ENCODE peak calls at places on chromosome 16, in four cellular contexts. E, P, H and G are unnamed samples.

GRCh38 chr16:84840687-84841627 is 21.2 kb downstream of the CRISPLD2 start:
- DNase-seq in E (no peak), P (no peak), H (no peak), G (peak)

GRCh38 chr16:57667526-57668258 is 414 bp upstream of the ADGRG3 start:
- DNase-seq in E (peak), P (peak), H (no peak), G (peak)

GRCh38 chr16:85172465-85173071 is 60.3 kb upstream of the CIBAR2 start:
- DNase-seq in E (peak), P (peak), H (no peak), G (peak)

GRCh38 chr16:11251525-11252481 is 4.2 kb downstream of the SOCS1 start:
- DNase-seq in E (no peak), P (no peak), H (no peak), G (no peak)

GRCh38 chr16:50547340-50547865 is 793 bp upstream of the NKD1 start:
- DNase-seq in E (peak), P (peak), H (peak), G (peak)

GRCh38 chr16:68658258-68658973 is 13.3 kb downstream of the CDH3 start:
- DNase-seq in E (no peak), P (no peak), H (no peak), G (no peak)

GRCh38 chr16:87461466-87461975 is 31.3 kb downstream of the ZCCHC14 start:
- DNase-seq in E (peak), P (peak), H (no peak), G (no peak)

GRCh38 chr16:29678691-29679267 is at the start of gene QPRT:
- DNase-seq in E (peak), P (peak), H (no peak), G (peak)

GRCh38 chr16:14401839-14402115 is 228.3 kb downstream of the PARN start:
- DNase-seq in E (no peak), P (no peak), H (no peak), G (no peak)

GRCh38 chr16:28110479-28110878 is 47.0 kb upstream of the GSG1L start:
- DNase-seq in E (no peak), P (no peak), H (no peak), G (no peak)

GRCh38 chr16:69479806-69480205 is 55.4 kb downstream of the CYB5B start:
- DNase-seq in E (no peak), P (no peak), H (no peak), G (no peak)

GRCh38 chr16:19733551-19733950 is 15.5 kb downstream of the IQCK start:
- DNase-seq in E (no peak), P (no peak), H (no peak), G (no peak)

GRCh38 chr16:75379911-75380847 is 53.1 kb downstream of the CFDP1 start:
- DNase-seq in E (no peak), P (no peak), H (peak), G (no peak)

GRCh38 chr16:1364510-1364909 is 12.8 kb downstream of the GNPTG start:
- DNase-seq in E (no peak), P (no peak), H (no peak), G (no peak)

GRCh38 chr16:7285520-7285919 is 47.1 kb upstream of the RBFOX1 start:
- DNase-seq in E (no peak), P (no peak), H (no peak), G (no peak)

GRCh38 chr16:47016700-47017133 is 43.2 kb upstream of the DNAJA2 start:
- DNase-seq in E (no peak), P (no peak), H (peak), G (no peak)

GRCh38 chr16:9092963-9093477 is 1.6 kb downstream of the HAPSTR1 start:
- DNase-seq in E (no peak), P (no peak), H (no peak), G (peak)

DNA sequence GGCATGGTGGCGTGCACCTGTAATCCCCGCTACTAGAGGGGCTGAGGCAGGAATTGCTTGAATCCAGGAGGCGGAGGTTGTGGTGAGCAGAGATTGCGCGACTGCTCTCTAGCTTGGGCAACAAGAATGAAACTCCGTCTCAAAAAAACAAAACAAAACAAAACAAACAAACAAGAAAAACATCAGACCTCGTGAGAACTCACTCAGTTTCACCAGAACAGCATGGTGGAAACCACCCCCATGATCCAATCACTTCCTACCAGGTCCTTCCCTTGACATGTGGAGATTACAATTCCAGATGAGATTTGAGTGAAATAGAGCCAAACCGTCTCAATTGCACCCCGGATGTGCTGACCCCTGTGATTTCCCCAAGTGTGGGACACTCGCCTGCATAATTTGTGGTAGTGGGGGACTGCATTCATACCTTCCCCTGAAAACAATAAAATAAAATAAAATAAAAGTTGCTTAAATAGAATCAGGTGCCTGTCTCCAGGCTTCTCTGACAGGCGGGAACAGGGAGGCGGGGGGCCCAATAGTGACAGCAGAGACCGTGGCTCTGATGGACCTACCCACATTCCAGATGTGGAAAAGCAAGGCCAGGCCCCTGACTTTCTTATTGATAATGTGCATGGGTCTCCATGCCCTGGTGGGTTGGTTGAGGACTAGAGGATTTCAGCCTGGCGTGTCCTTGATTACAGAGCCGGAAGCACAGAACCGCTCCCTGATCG is 13.1 kb downstream of the ZSCAN10 start:
- DNase-seq in E (no peak), P (no peak), H (no peak), G (no peak)
- TF ChIP-seq NFIC in E (no peak), P (no peak), H (no peak), G (no peak)

DNA sequence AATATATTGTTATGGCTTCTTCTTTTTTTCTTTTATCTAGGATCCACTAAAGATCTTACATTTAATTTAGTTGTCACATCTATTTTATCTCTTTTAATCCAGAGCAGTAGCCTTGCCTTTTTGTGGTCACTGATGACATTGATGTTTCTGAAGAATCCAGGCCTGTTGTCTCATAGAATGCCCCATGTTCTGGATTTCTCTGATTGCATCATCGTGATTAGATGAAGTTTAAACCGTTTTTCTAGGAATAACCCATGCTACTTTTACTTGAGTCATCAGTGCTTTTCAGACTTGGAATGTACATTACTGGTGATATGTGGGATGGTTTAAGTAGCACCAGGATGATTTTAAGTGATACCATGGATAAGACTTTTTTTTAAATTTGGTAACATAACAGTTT is 106.4 kb upstream of the CES5A start:
- DNase-seq in E (no peak), P (no peak), H (no peak), G (no peak)
- TF ChIP-seq NFIC in E (no peak), P (no peak), H (no peak), G (no peak)

GRCh38 chr16:56637814-56638750 is at the start of gene MT1A:
- DNase-seq in E (peak), P (peak), H (no peak), G (peak)
- TF ChIP-seq NFIC in E (no peak), P (no peak), H (no peak), G (no peak)

GRCh38 chr16:4489030-4489429 is 12.8 kb downstream of the HMOX2 start:
- DNase-seq in E (no peak), P (no peak), H (no peak), G (no peak)
- TF ChIP-seq NFIC in E (no peak), P (no peak), H (no peak), G (no peak)

GRCh38 chr16:66925322-66925840 is at the start of gene RRAD:
- DNase-seq in E (no peak), P (peak), H (no peak), G (no peak)
- TF ChIP-seq NFIC in E (no peak), P (no peak), H (no peak), G (no peak)